ENCODE peak calls at places on chromosome 11, in five cellular contexts. D, S, B, N and M are unnamed samples.

GRCh38 chr11:235998-236773 is at the start of gene SIRT3:
- DNase-seq in D (peak; percentile 73), S (peak; percentile 70), B (peak; percentile 75), N (peak; percentile 65), M (peak; percentile 43)

GRCh38 chr11:109972181-109972715 is 120.9 kb upstream of the ZC3H12C start:
- DNase-seq in D (no peak), S (no peak), B (no peak), N (peak; percentile 9), M (no peak)

GRCh38 chr11:71548716-71549151 is 514 bp downstream of the KRTAP5-9 start:
- DNase-seq in D (no peak), S (no peak), B (no peak), N (no peak), M (no peak)

GRCh38 chr11:75351541-75352416 is at the start of gene ARRB1:
- DNase-seq in D (no peak), S (peak; percentile 61), B (peak; percentile 48), N (no peak), M (peak; percentile 74)

GRCh38 chr11:61126266-61126665 is 24.0 kb downstream of the CD5 start:
- DNase-seq in D (no peak), S (no peak), B (no peak), N (no peak), M (no peak)

GRCh38 chr11:134658481-134659080 is 246.5 kb upstream of the B3GAT1 start:
- DNase-seq in D (no peak), S (no peak), B (no peak), N (no peak), M (no peak)

GRCh38 chr11:131666617-131667016 is 296.2 kb downstream of the NTM start:
- DNase-seq in D (no peak), S (peak; percentile 95), B (no peak), N (peak; percentile 70), M (no peak)

GRCh38 chr11:24574461-24574860 is 77.6 kb downstream of the LUZP2 start:
- DNase-seq in D (no peak), S (peak; percentile 28), B (no peak), N (peak; percentile 25), M (no peak)

GRCh38 chr11:35340101-35340500 is 79.3 kb downstream of the SLC1A2 start:
- DNase-seq in D (no peak), S (no peak), B (no peak), N (no peak), M (no peak)

GRCh38 chr11:67280791-67281551 is 8.1 kb upstream of the ANKRD13D start:
- DNase-seq in D (no peak), S (no peak), B (no peak), N (no peak), M (no peak)

GRCh38 chr11:2519879-2520735 is 75.3 kb downstream of the KCNQ1 start:
- DNase-seq in D (no peak), S (no peak), B (no peak), N (no peak), M (peak; percentile 45)

GRCh38 chr11:125494601-125494986 is 1.5 kb downstream of the FEZ1 start:
- DNase-seq in D (no peak), S (peak; percentile 6), B (no peak), N (peak; percentile 14), M (no peak)
- H3K4me3 ChIP-seq in D (no peak overlapping the region), S (peak overlapping the region; percentile 79), B (no peak overlapping the region), N (peak overlapping the region; percentile 94), M (peak overlapping the region; percentile 63)

DNA sequence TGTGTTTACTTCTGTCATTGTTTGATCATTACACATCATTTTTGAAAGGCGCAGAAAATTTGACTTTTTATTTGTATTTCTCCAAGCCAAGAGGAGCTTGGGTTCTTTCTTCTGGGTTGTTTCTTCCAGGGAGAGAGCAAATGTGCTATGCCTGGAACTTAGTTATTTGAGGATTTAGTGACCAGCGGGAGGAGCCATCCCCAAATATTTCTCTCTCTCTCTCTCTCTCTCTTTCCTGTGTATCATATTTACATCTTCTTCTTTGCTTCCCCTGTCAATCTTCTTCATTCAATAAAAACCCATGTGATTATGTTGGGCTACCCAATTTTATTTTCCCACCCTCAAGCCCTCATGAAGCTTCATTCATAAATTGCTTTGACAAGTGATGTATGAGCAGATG is 534.5 kb downstream of the LRRC4C start:
- DNase-seq in D (no peak), S (no peak), B (no peak), N (no peak), M (no peak)
- TF ChIP-seq CTCF in D (no peak), S (no peak), B (peak; percentile 9), N (no peak), M (no peak)

DNA sequence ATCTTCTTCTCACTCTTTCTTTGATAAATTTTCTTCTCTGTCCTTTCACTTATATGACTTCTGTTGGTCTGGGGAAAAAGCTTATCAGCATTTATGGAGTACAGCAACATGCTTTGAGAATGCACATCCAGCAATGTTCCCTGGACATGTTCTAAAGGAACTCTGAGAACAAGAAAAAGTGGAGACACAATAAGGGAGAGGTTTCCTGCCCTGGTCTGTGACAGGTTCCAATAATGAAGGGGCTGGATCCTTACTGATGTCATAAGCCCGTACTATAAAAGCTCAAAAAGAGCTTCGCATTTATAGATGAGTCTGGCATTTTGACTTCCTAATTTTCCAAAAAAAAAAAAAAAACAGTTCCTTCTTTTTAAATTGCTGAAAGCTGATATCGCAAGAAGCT is 129.1 kb downstream of the MPPED2 start:
- DNase-seq in D (no peak), S (no peak), B (no peak), N (no peak), M (no peak)
- H3K4me1 ChIP-seq in D (no peaks in the 10 kb centered on the region), S (no peaks in the 10 kb centered on the region), B (no peaks in the 10 kb centered on the region), N (no peaks in the 10 kb centered on the region), M (peaks cover 2% of the 10 kb centered on the region)

GRCh38 chr11:18312663-18313420 is 9.1 kb downstream of the HPS5 start:
- DNase-seq in D (no peak), S (peak; percentile 83), B (no peak), N (peak; percentile 44), M (no peak)
- H3K4me3 ChIP-seq in D (no peak overlapping the region), S (no peak overlapping the region), B (no peak overlapping the region), N (no peak overlapping the region), M (peak overlapping the region; percentile 12)

GRCh38 chr11:27837895-27838563 is 137.8 kb upstream of the BDNF start:
- DNase-seq in D (no peak), S (no peak), B (no peak), N (no peak), M (no peak)

GRCh38 chr11:27838674-27839073 is 138.4 kb upstream of the BDNF start:
- DNase-seq in D (no peak), S (no peak), B (no peak), N (no peak), M (no peak)

GRCh38 chr11:27842290-27842689 is 142.0 kb upstream of the BDNF start:
- DNase-seq in D (no peak), S (no peak), B (no peak), N (no peak), M (no peak)

GRCh38 chr11:27839226-27839913 is 139.1 kb upstream of the BDNF start:
- DNase-seq in D (no peak), S (peak; percentile 27), B (peak; percentile 52), N (peak; percentile 19), M (no peak)
- TF ChIP-seq CTCF in D (peak; percentile 64), S (peak; percentile 48), B (peak; percentile 75), N (peak; percentile 38), M (no peak)

GRCh38 chr11:118276422-118276821 is 12.3 kb upstream of the MPZL2 start:
- DNase-seq in D (no peak), S (no peak), B (no peak), N (no peak), M (no peak)
- H3K4me1 ChIP-seq in D (peaks cover 3% of the 10 kb centered on the region), S (no peaks in the 10 kb centered on the region), B (peaks cover 43% of the 10 kb centered on the region), N (no peaks in the 10 kb centered on the region), M (no peaks in the 10 kb centered on the region)

DNA sequence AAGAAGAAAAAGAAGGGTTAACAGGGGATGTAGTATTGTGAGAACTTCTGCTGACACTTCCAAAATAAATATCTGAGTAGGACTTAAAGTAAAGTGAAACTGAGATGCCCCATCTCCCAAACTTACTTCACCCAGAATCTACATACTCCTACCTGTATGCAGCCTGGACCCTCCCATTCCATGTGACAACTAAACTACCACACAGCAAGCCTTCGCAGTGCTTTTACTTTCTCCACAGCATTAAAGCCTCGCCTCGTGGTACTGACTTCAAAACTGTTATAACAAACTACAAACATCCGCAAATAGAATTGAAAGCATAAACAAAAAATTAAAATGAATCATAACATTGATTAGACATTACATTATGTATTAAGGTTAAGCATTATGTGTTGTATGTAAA is 988 bp downstream of the MPZL2 start:
- DNase-seq in D (no peak), S (no peak), B (no peak), N (no peak), M (no peak)
- H3K4me3 ChIP-seq in D (peak overlapping the region; percentile 64), S (no peak overlapping the region), B (peak overlapping the region; percentile 82), N (no peak overlapping the region), M (no peak overlapping the region)